ENCODE peak calls at places on chromosomes 4 and X, in nine cellular contexts. One of them, this sample, is unnamed.

GRCh38 chrX:103789004-103789403 is 12.4 kb downstream of the PLP1 start:
- DNase-seq in NCI-H82: no peak
- DNase-seq in NCI-H1105 treated with DMSO at 0.1 percent for 48 hours: no peak
- DNase-seq in progenitor cell of endocrine pancreas: no peak
- DNase-seq in astrocyte: no peak
- DNase-seq in activated naive CD4-positive, alpha-beta T cell: no peak
- DNase-seq in ELR: no peak
- DNase-seq in MCF 10A: no peak
- DNase-seq in RWPE1: no peak
- DNase-seq in this sample: no peak

GRCh38 chrX:19604375-19604774 is 89.1 kb upstream of the MAP3K15 start:
- DNase-seq in NCI-H82: no peak
- DNase-seq in NCI-H1105 treated with DMSO at 0.1 percent for 48 hours: no peak
- DNase-seq in progenitor cell of endocrine pancreas: no peak
- DNase-seq in astrocyte: no peak
- DNase-seq in activated naive CD4-positive, alpha-beta T cell: no peak
- DNase-seq in ELR: no peak
- DNase-seq in MCF 10A: no peak
- DNase-seq in RWPE1: no peak
- DNase-seq in this sample: no peak

GRCh38 chr4:154719087-154719486 is 24.7 kb upstream of the LRAT start:
- DNase-seq in NCI-H82: no peak
- DNase-seq in NCI-H1105 treated with DMSO at 0.1 percent for 48 hours: no peak
- DNase-seq in progenitor cell of endocrine pancreas: no peak
- DNase-seq in astrocyte: peak; percentile 16
- DNase-seq in activated naive CD4-positive, alpha-beta T cell: no peak
- DNase-seq in ELR: peak; percentile 63
- DNase-seq in MCF 10A: peak; percentile 81
- DNase-seq in RWPE1: peak; percentile 69
- DNase-seq in this sample: no peak

GRCh38 chrX:68072016-68072415 is 361.3 kb downstream of the OPHN1 start:
- DNase-seq in NCI-H82: no peak
- DNase-seq in NCI-H1105 treated with DMSO at 0.1 percent for 48 hours: no peak
- DNase-seq in progenitor cell of endocrine pancreas: no peak
- DNase-seq in astrocyte: no peak
- DNase-seq in activated naive CD4-positive, alpha-beta T cell: no peak
- DNase-seq in ELR: peak; percentile 14
- DNase-seq in MCF 10A: peak; percentile 37
- DNase-seq in RWPE1: peak; percentile 1
- DNase-seq in this sample: no peak

GRCh38 chrX:48530736-48531135 is 8.8 kb upstream of the TBC1D25 start:
- DNase-seq in NCI-H82: no peak
- DNase-seq in NCI-H1105 treated with DMSO at 0.1 percent for 48 hours: no peak
- DNase-seq in progenitor cell of endocrine pancreas: no peak
- DNase-seq in astrocyte: peak; percentile 56
- DNase-seq in activated naive CD4-positive, alpha-beta T cell: no peak
- DNase-seq in ELR: peak; percentile 14
- DNase-seq in MCF 10A: no peak
- DNase-seq in RWPE1: no peak
- DNase-seq in this sample: no peak

GRCh38 chr4:182929296-182929695 is 12.1 kb upstream of the DCTD start:
- DNase-seq in NCI-H82: no peak
- DNase-seq in NCI-H1105 treated with DMSO at 0.1 percent for 48 hours: no peak
- DNase-seq in progenitor cell of endocrine pancreas: no peak
- DNase-seq in astrocyte: peak; percentile 94
- DNase-seq in activated naive CD4-positive, alpha-beta T cell: no peak
- DNase-seq in ELR: peak; percentile 94
- DNase-seq in MCF 10A: no peak
- DNase-seq in RWPE1: no peak
- DNase-seq in this sample: no peak

GRCh38 chr4:141768954-141769353 is 132.6 kb downstream of the IL15 start:
- DNase-seq in NCI-H82: peak; percentile 48
- DNase-seq in NCI-H1105 treated with DMSO at 0.1 percent for 48 hours: no peak
- DNase-seq in progenitor cell of endocrine pancreas: no peak
- DNase-seq in astrocyte: peak; percentile 59
- DNase-seq in activated naive CD4-positive, alpha-beta T cell: no peak
- DNase-seq in ELR: peak; percentile 77
- DNase-seq in MCF 10A: peak; percentile 58
- DNase-seq in RWPE1: peak; percentile 44
- DNase-seq in this sample: no peak

GRCh38 chr4:123170843-123171242 is 225.8 kb upstream of the SPRY1 start:
- DNase-seq in NCI-H82: no peak
- DNase-seq in NCI-H1105 treated with DMSO at 0.1 percent for 48 hours: no peak
- DNase-seq in progenitor cell of endocrine pancreas: no peak
- DNase-seq in astrocyte: peak; percentile 8
- DNase-seq in activated naive CD4-positive, alpha-beta T cell: no peak
- DNase-seq in ELR: peak; percentile 35
- DNase-seq in MCF 10A: no peak
- DNase-seq in RWPE1: no peak
- DNase-seq in this sample: no peak

GRCh38 chrX:1455948-1456280 is 3.2 kb upstream of the ASMTL start:
- DNase-seq in NCI-H82: no peak
- DNase-seq in NCI-H1105 treated with DMSO at 0.1 percent for 48 hours: no peak
- DNase-seq in progenitor cell of endocrine pancreas: no peak
- DNase-seq in astrocyte: no peak
- DNase-seq in activated naive CD4-positive, alpha-beta T cell: no peak
- DNase-seq in ELR: no peak
- DNase-seq in MCF 10A: no peak
- DNase-seq in RWPE1: no peak
- DNase-seq in this sample: no peak

GRCh38 chr4:159101983-159102622 is 776 bp upstream of the RAPGEF2 start:
- DNase-seq in NCI-H82: no peak
- DNase-seq in NCI-H1105 treated with DMSO at 0.1 percent for 48 hours: no peak
- DNase-seq in progenitor cell of endocrine pancreas: no peak
- DNase-seq in astrocyte: no peak
- DNase-seq in activated naive CD4-positive, alpha-beta T cell: no peak
- DNase-seq in ELR: peak; percentile 18
- DNase-seq in MCF 10A: no peak
- DNase-seq in RWPE1: no peak
- DNase-seq in this sample: no peak

GRCh38 chr4:80566203-80566872 is 230.8 kb downstream of the CFAP299 start:
- DNase-seq in NCI-H82: no peak
- DNase-seq in NCI-H1105 treated with DMSO at 0.1 percent for 48 hours: peak; percentile 41
- DNase-seq in progenitor cell of endocrine pancreas: no peak
- DNase-seq in astrocyte: no peak
- DNase-seq in activated naive CD4-positive, alpha-beta T cell: no peak
- DNase-seq in ELR: peak; percentile 14
- DNase-seq in MCF 10A: no peak
- DNase-seq in RWPE1: no peak
- DNase-seq in this sample: no peak

GRCh38 chr4:86898562-86898961 is 6.3 kb upstream of the C4orf36 start:
- DNase-seq in NCI-H82: peak; percentile 31
- DNase-seq in NCI-H1105 treated with DMSO at 0.1 percent for 48 hours: peak; percentile 6
- DNase-seq in progenitor cell of endocrine pancreas: no peak
- DNase-seq in astrocyte: no peak
- DNase-seq in activated naive CD4-positive, alpha-beta T cell: no peak
- DNase-seq in ELR: no peak
- DNase-seq in MCF 10A: peak; percentile 57
- DNase-seq in RWPE1: no peak
- DNase-seq in this sample: no peak

GRCh38 chr4:72376901-72377300 is 192.1 kb downstream of the ADAMTS3 start:
- DNase-seq in NCI-H82: no peak
- DNase-seq in NCI-H1105 treated with DMSO at 0.1 percent for 48 hours: no peak
- DNase-seq in progenitor cell of endocrine pancreas: no peak
- DNase-seq in astrocyte: no peak
- DNase-seq in activated naive CD4-positive, alpha-beta T cell: no peak
- DNase-seq in ELR: no peak
- DNase-seq in MCF 10A: no peak
- DNase-seq in RWPE1: no peak
- DNase-seq in this sample: no peak

GRCh38 chr4:65370709-65371108 is 299.6 kb downstream of the EPHA5 start:
- DNase-seq in NCI-H82: no peak
- DNase-seq in NCI-H1105 treated with DMSO at 0.1 percent for 48 hours: no peak
- DNase-seq in progenitor cell of endocrine pancreas: no peak
- DNase-seq in astrocyte: no peak
- DNase-seq in activated naive CD4-positive, alpha-beta T cell: no peak
- DNase-seq in ELR: no peak
- DNase-seq in MCF 10A: no peak
- DNase-seq in RWPE1: peak; percentile 7
- DNase-seq in this sample: no peak

GRCh38 chr4:1183985-1184773 is 11.8 kb upstream of the SPON2 start:
- DNase-seq in NCI-H82: no peak
- DNase-seq in NCI-H1105 treated with DMSO at 0.1 percent for 48 hours: no peak
- DNase-seq in progenitor cell of endocrine pancreas: no peak
- DNase-seq in astrocyte: no peak
- DNase-seq in activated naive CD4-positive, alpha-beta T cell: no peak
- DNase-seq in ELR: no peak
- DNase-seq in MCF 10A: no peak
- DNase-seq in RWPE1: no peak
- DNase-seq in this sample: no peak

GRCh38 chr4:47954245-47954644 is 39.9 kb upstream of the NFXL1 start:
- DNase-seq in NCI-H82: no peak
- DNase-seq in NCI-H1105 treated with DMSO at 0.1 percent for 48 hours: no peak
- DNase-seq in progenitor cell of endocrine pancreas: no peak
- DNase-seq in astrocyte: no peak
- DNase-seq in activated naive CD4-positive, alpha-beta T cell: no peak
- DNase-seq in ELR: no peak
- DNase-seq in MCF 10A: no peak
- DNase-seq in RWPE1: no peak
- DNase-seq in this sample: no peak

GRCh38 chr4:175531405-175532091 is 280.5 kb downstream of the GPM6A start:
- DNase-seq in NCI-H82: no peak
- DNase-seq in NCI-H1105 treated with DMSO at 0.1 percent for 48 hours: no peak
- DNase-seq in progenitor cell of endocrine pancreas: no peak
- DNase-seq in astrocyte: peak; percentile 84
- DNase-seq in activated naive CD4-positive, alpha-beta T cell: no peak
- DNase-seq in ELR: peak; percentile 79
- DNase-seq in MCF 10A: peak; percentile 38
- DNase-seq in RWPE1: peak; percentile 8
- DNase-seq in this sample: no peak

GRCh38 chr4:95217197-95217596 is 331.6 kb downstream of the UNC5C start:
- DNase-seq in NCI-H82: no peak
- DNase-seq in NCI-H1105 treated with DMSO at 0.1 percent for 48 hours: no peak
- DNase-seq in progenitor cell of endocrine pancreas: no peak
- DNase-seq in astrocyte: no peak
- DNase-seq in activated naive CD4-positive, alpha-beta T cell: no peak
- DNase-seq in ELR: no peak
- DNase-seq in MCF 10A: no peak
- DNase-seq in RWPE1: no peak
- DNase-seq in this sample: no peak

GRCh38 chr4:143554728-143555597 is 41.5 kb downstream of the SMARCA5 start:
- DNase-seq in NCI-H82: no peak
- DNase-seq in NCI-H1105 treated with DMSO at 0.1 percent for 48 hours: no peak
- DNase-seq in progenitor cell of endocrine pancreas: no peak
- DNase-seq in astrocyte: no peak
- DNase-seq in activated naive CD4-positive, alpha-beta T cell: no peak
- DNase-seq in ELR: no peak
- DNase-seq in MCF 10A: no peak
- DNase-seq in RWPE1: no peak
- DNase-seq in this sample: no peak

GRCh38 chr4:53057679-53058078 is 195.6 kb downstream of the RASL11B start:
- DNase-seq in NCI-H82: no peak
- DNase-seq in NCI-H1105 treated with DMSO at 0.1 percent for 48 hours: no peak
- DNase-seq in progenitor cell of endocrine pancreas: no peak
- DNase-seq in astrocyte: no peak
- DNase-seq in activated naive CD4-positive, alpha-beta T cell: no peak
- DNase-seq in ELR: no peak
- DNase-seq in MCF 10A: no peak
- DNase-seq in RWPE1: no peak
- DNase-seq in this sample: peak; percentile 22

GRCh38 chr4:176925962-176926361 is 133.2 kb upstream of the VEGFC start:
- DNase-seq in NCI-H82: no peak
- DNase-seq in NCI-H1105 treated with DMSO at 0.1 percent for 48 hours: no peak
- DNase-seq in progenitor cell of endocrine pancreas: no peak
- DNase-seq in astrocyte: no peak
- DNase-seq in activated naive CD4-positive, alpha-beta T cell: no peak
- DNase-seq in ELR: no peak
- DNase-seq in MCF 10A: no peak
- DNase-seq in RWPE1: no peak
- DNase-seq in this sample: no peak

GRCh38 chr4:41157009-41157408 is 57.3 kb downstream of the APBB2 start:
- DNase-seq in NCI-H82: peak; percentile 87
- DNase-seq in NCI-H1105 treated with DMSO at 0.1 percent for 48 hours: no peak
- DNase-seq in progenitor cell of endocrine pancreas: no peak
- DNase-seq in astrocyte: no peak
- DNase-seq in activated naive CD4-positive, alpha-beta T cell: no peak
- DNase-seq in ELR: no peak
- DNase-seq in MCF 10A: no peak
- DNase-seq in RWPE1: no peak
- DNase-seq in this sample: peak; percentile 45

GRCh38 chrX:139287155-139287924 is 243.2 kb upstream of the F9 start:
- DNase-seq in NCI-H82: no peak
- DNase-seq in NCI-H1105 treated with DMSO at 0.1 percent for 48 hours: no peak
- DNase-seq in progenitor cell of endocrine pancreas: no peak
- DNase-seq in astrocyte: no peak
- DNase-seq in activated naive CD4-positive, alpha-beta T cell: no peak
- DNase-seq in ELR: no peak
- DNase-seq in MCF 10A: no peak
- DNase-seq in RWPE1: no peak
- DNase-seq in this sample: no peak

GRCh38 chr4:82500106-82500738 is 61.6 kb downstream of the TMEM150C start:
- DNase-seq in NCI-H82: no peak
- DNase-seq in NCI-H1105 treated with DMSO at 0.1 percent for 48 hours: peak; percentile 73
- DNase-seq in progenitor cell of endocrine pancreas: no peak
- DNase-seq in astrocyte: peak; percentile 39
- DNase-seq in activated naive CD4-positive, alpha-beta T cell: no peak
- DNase-seq in ELR: peak; percentile 58
- DNase-seq in MCF 10A: no peak
- DNase-seq in RWPE1: no peak
- DNase-seq in this sample: no peak

GRCh38 chrX:64093761-64094160 is 111.7 kb downstream of the AMER1 start:
- DNase-seq in NCI-H82: peak; percentile 40
- DNase-seq in NCI-H1105 treated with DMSO at 0.1 percent for 48 hours: no peak
- DNase-seq in progenitor cell of endocrine pancreas: no peak
- DNase-seq in astrocyte: no peak
- DNase-seq in activated naive CD4-positive, alpha-beta T cell: no peak
- DNase-seq in ELR: peak; percentile 25
- DNase-seq in MCF 10A: peak; percentile 4
- DNase-seq in RWPE1: no peak
- DNase-seq in this sample: no peak

GRCh38 chr4:147244786-147245185 is 236.1 kb upstream of the EDNRA start:
- DNase-seq in NCI-H82: no peak
- DNase-seq in NCI-H1105 treated with DMSO at 0.1 percent for 48 hours: no peak
- DNase-seq in progenitor cell of endocrine pancreas: no peak
- DNase-seq in astrocyte: no peak
- DNase-seq in activated naive CD4-positive, alpha-beta T cell: no peak
- DNase-seq in ELR: no peak
- DNase-seq in MCF 10A: no peak
- DNase-seq in RWPE1: no peak
- DNase-seq in this sample: no peak

GRCh38 chrX:149871940-149872339 is 9.0 kb upstream of the MAGEA8 start:
- DNase-seq in NCI-H82: peak; percentile 73
- DNase-seq in NCI-H1105 treated with DMSO at 0.1 percent for 48 hours: no peak
- DNase-seq in progenitor cell of endocrine pancreas: no peak
- DNase-seq in astrocyte: peak; percentile 1
- DNase-seq in activated naive CD4-positive, alpha-beta T cell: peak; percentile 58
- DNase-seq in ELR: peak; percentile 40
- DNase-seq in MCF 10A: peak; percentile 56
- DNase-seq in RWPE1: peak; percentile 0
- DNase-seq in this sample: no peak

GRCh38 chrX:153662266-153662665 is 11.3 kb downstream of the PNCK start:
- DNase-seq in NCI-H82: peak; percentile 77
- DNase-seq in NCI-H1105 treated with DMSO at 0.1 percent for 48 hours: no peak
- DNase-seq in progenitor cell of endocrine pancreas: peak; percentile 27
- DNase-seq in astrocyte: no peak
- DNase-seq in activated naive CD4-positive, alpha-beta T cell: peak; percentile 45
- DNase-seq in ELR: peak; percentile 47
- DNase-seq in MCF 10A: peak; percentile 38
- DNase-seq in RWPE1: no peak
- DNase-seq in this sample: no peak